ENCODE peak calls at places on chromosomes 3 and 15, in nine cellular contexts. G is transverse colon, I is HCT116, Z is GM12891, Y is K562, L is HL-60, S is GM12878, B is GM23338, C is stomach. H is an unnamed sample.

GRCh38 chr3:197516517-197516889 is 39.3 kb downstream of the BDH1 start:
- DNase-seq in G (no peak), I (peak; percentile 83), Z (no peak), Y (peak; percentile 71), L (no peak), S (no peak), B (no peak), C (peak; percentile 43), H (no peak)

GRCh38 chr3:154971771-154972326 is 108.3 kb upstream of the MME start:
- DNase-seq in G (no peak), I (no peak), Z (no peak), Y (no peak), L (peak; percentile 5), S (no peak), B (peak; percentile 4), C (no peak), H (no peak)

GRCh38 chr3:105349988-105350387 is 16.7 kb upstream of the ALCAM start:
- DNase-seq in G (no peak), I (no peak), Z (no peak), Y (no peak), L (no peak), S (no peak), B (no peak), C (no peak), H (no peak)

GRCh38 chr3:149382091-149382467 is 4.6 kb upstream of the TM4SF1 start:
- DNase-seq in G (no peak), I (no peak), Z (no peak), Y (no peak), L (no peak), S (no peak), B (no peak), C (no peak), H (no peak)

GRCh38 chr3:50350527-50351317 is at the start of the genes CYB561D2 and NPRL2:
- DNase-seq in G (peak; percentile 99), I (peak; percentile 89), Z (peak; percentile 98), Y (peak; percentile 90), L (peak; percentile 99), S (peak; percentile 89), B (peak; percentile 95), C (peak; percentile 98), H (peak; percentile 99)

GRCh38 chr3:6444888-6445658 is 415.8 kb upstream of the GRM7 start:
- DNase-seq in G (no peak), I (no peak), Z (no peak), Y (peak; percentile 42), L (no peak), S (no peak), B (no peak), C (no peak), H (no peak)

GRCh38 chr15:76190767-76191538 is 120.3 kb downstream of the ETFA start:
- DNase-seq in G (peak; percentile 84), I (peak; percentile 46), Z (peak; percentile 92), Y (peak; percentile 86), L (peak; percentile 76), S (peak; percentile 43), B (peak; percentile 96), C (peak; percentile 91), H (peak; percentile 95)

GRCh38 chr3:29370451-29371420 is 89.9 kb downstream of the RBMS3 start:
- DNase-seq in G (no peak), I (no peak), Z (no peak), Y (no peak), L (no peak), S (no peak), B (no peak), C (no peak), H (no peak)

GRCh38 chr3:173970206-173970605 is 572.7 kb downstream of the NLGN1 start:
- DNase-seq in G (no peak), I (no peak), Z (no peak), Y (no peak), L (no peak), S (no peak), B (no peak), C (no peak), H (no peak)

GRCh38 chr15:96325579-96326331 is 4.7 kb upstream of the NR2F2 start:
- DNase-seq in G (no peak), I (no peak), Z (no peak), Y (peak; percentile 49), L (no peak), S (no peak), B (peak; percentile 46), C (no peak), H (no peak)

GRCh38 chr3:48428088-48428862 is 1.6 kb downstream of the PLXNB1 start:
- DNase-seq in G (peak; percentile 80), I (no peak), Z (no peak), Y (no peak), L (no peak), S (no peak), B (peak; percentile 79), C (peak; percentile 64), H (no peak)

DNA sequence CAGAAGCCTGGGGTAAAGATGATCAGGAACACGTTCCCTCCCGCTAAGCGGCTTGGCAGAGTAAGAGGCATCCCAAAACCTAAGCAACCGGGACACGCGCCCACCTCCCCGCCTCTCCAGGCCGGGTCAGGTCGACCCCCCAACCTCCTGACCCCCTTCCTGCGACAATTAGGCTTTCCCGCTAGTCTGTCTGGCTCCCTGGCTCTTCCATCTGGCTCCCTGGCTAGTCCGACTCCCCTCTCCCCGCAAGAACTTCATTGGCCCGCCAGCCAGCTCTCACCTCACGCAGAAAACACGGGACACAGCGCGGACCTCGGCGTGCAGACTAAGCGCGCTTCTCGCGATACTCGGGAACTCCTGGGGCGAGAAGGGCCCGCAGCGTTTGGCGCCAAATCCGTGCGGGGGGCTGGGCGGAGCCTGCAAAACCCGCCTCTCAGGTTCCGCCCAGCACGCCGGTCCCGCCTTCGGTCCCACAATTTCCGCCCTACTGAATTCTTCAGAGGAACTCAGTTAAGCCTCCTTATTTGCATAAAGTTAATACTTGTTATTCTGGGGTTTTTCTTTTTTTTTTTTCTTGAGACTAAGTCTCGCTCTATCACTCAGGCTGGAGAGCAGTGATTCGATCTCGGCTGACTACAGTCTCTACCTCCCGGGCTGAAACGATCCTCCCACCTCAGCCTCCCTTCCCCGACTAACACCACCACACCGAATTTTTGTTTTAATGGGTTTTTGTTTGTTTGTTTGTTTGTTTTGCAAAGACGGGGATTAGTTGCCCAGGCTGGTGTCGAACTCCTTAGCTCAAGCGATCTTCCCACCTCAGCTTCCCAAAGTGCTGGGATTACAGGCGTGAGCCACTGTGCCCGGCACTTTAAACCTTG is at the start of gene TIPIN:
- DNase-seq in G (peak; percentile 98), I (peak; percentile 91), Z (peak; percentile 81), Y (peak; percentile 98), L (peak; percentile 98), S (peak; percentile 87), B (peak; percentile 99), C (peak; percentile 97), H (peak; percentile 86)
- TF ChIP-seq POLR2AphosphoS5 in G (peak; percentile 67), I (peak; percentile 92), Z (peak; percentile 75), Y (peak; percentile 87), L (peak; percentile 94), S (peak; percentile 90), B (peak; percentile 93), C (peak; percentile 73), H (peak; percentile 90)

DNA sequence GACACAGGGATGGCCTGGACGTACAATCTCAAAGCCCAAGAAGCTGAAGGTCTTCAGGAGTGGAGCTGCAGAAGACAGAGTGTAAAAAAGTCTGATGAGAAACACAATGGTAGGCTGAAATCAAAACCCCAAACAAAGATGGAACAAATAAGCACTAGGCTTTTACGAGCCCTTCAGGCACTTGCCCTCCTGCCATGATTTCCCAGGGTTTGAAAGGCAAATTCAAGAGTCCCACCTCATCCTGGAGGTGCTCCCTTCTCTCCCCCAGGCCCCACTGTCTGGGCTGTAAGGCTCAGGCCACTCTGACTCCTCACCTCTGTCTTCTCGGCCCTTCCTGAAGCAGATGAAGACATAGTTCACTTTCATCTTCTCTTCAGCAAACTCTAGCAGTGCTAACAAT is 86.6 kb downstream of the RBPMS2 start:
- DNase-seq in G (no peak), I (no peak), Z (no peak), Y (no peak), L (no peak), S (no peak), B (no peak), C (no peak), H (no peak)
- TF ChIP-seq POLR2AphosphoS5 in G (no peak), I (no peak), Z (no peak), Y (no peak), L (no peak), S (no peak), B (no peak), C (no peak), H (no peak)

DNA sequence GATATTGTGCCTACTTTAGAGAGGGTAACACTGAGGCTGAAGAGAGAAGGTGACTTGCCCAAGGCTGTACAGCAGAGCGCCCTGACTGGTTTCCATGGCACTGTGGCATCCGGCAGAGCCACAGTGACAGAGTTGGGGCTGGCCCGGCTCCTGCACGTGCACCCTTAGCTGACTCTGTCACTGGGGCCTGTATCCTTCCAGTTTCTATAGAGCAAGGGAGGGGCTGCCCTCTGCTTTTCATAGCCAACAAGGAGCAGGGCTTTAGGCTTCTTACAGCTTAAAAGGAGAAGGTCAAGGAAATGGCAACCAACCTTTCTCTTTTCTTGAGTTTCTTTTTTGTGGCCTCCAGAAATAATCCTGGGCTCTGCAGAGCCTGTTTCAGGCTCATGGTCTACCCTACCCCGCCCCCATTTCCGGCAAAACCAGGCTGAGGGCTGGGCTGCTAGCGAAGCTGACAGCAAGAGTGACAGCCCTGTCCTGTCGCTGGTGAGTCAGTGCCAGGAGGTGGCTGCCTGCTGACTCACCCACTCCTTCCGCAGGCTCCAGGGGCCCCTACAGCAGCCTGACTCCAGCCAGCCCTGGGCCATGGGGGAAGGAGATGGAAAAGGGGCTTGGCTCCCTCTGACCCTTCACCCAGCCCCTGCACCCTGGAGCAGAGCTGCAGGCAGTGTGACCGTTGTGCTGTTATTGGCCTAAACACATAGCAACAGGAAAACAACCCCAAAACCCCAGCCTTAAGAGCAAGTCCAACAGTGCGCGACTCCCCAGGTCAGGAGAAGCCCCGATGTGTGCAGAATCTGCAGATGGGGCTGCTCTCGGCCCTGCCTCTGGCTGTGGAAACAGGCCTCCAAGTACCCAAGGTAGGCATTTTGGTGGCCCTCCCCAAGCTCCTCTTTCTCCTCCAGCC is 29.8 kb downstream of the SLC6A6 start:
- DNase-seq in G (peak; percentile 93), I (peak; percentile 74), Z (peak; percentile 91), Y (peak; percentile 96), L (peak; percentile 96), S (peak; percentile 90), B (no peak), C (peak; percentile 89), H (peak; percentile 96)
- TF ChIP-seq POLR2AphosphoS5 in G (peak; percentile 38), I (peak; percentile 50), Z (peak; percentile 21), Y (no peak), L (peak; percentile 54), S (peak; percentile 61), B (no peak), C (peak; percentile 69), H (peak; percentile 86)

GRCh38 chr15:78904599-78905358 is 32.1 kb downstream of the MORF4L1 start:
- DNase-seq in G (no peak), I (no peak), Z (no peak), Y (no peak), L (no peak), S (no peak), B (no peak), C (no peak), H (no peak)
- TF ChIP-seq POLR2AphosphoS5 in G (no peak), I (no peak), Z (no peak), Y (no peak), L (no peak), S (peak; percentile 13), B (no peak), C (no peak), H (no peak)

DNA sequence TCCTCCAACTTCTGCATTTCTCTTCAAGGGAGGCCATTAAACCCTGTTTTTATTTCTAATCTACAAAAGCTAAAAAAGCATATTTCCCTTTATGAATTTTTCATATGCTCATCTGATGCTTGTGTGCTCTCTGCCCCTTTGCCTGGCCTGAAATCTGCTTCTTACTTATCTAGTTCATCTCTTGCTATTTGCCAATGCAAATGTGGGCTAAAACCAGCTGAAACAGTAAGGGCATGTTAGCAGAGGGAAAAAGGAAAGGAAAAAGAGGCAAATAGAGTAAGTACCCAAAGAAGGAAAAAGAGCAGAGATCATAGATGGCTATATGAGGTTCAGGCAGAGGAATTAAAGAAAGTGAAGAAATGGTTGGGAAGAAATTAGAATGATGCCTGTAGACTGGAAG is 185.2 kb downstream of the CNTN4 start:
- DNase-seq in G (no peak), I (no peak), Z (no peak), Y (no peak), L (no peak), S (no peak), B (no peak), C (no peak), H (no peak)
- TF ChIP-seq POLR2AphosphoS5 in G (no peak), I (no peak), Z (no peak), Y (no peak), L (no peak), S (no peak), B (no peak), C (no peak), H (no peak)